ENCODE peak calls at places on chromosomes 12 and 14, in nine cellular contexts. One of them, this sample, is unnamed.

GRCh38 chr14:38238332-38238731 is 17.6 kb downstream of the CLEC14A start:
- DNase-seq in DND-41: no peak
- DNase-seq in omental fat pad: no peak
- DNase-seq in NCI-H1417: no peak
- DNase-seq in IMR-90: peak; percentile 73
- DNase-seq in cardiac fibroblast: peak; percentile 59
- DNase-seq in mucosa of gallbladder: no peak
- DNase-seq in hepatocyte: no peak
- DNase-seq in prostate gland: no peak
- DNase-seq in this sample: no peak

GRCh38 chr14:52695481-52696091 is at the start of gene ERO1A:
- DNase-seq in omental fat pad: peak; percentile 44
- DNase-seq in prostate gland: peak; percentile 76
- DNase-seq in IMR-90: peak; percentile 83
- DNase-seq in mucosa of gallbladder: peak; percentile 89
- DNase-seq in DND-41: peak; percentile 68
- DNase-seq in hepatocyte: peak; percentile 93
- DNase-seq in NCI-H1417: peak; percentile 92
- DNase-seq in cardiac fibroblast: peak; percentile 88
- DNase-seq in this sample: peak; percentile 84

GRCh38 chr12:4355150-4355842 is 24.2 kb downstream of the FGF23 start:
- DNase-seq in IMR-90: no peak
- DNase-seq in hepatocyte: no peak
- DNase-seq in prostate gland: no peak
- DNase-seq in omental fat pad: no peak
- DNase-seq in cardiac fibroblast: no peak
- DNase-seq in DND-41: no peak
- DNase-seq in NCI-H1417: no peak
- DNase-seq in mucosa of gallbladder: no peak
- DNase-seq in this sample: no peak

GRCh38 chr12:52907092-52907810 is 2.4 kb upstream of the KRT8 start:
- DNase-seq in omental fat pad: no peak
- DNase-seq in prostate gland: peak; percentile 96
- DNase-seq in DND-41: no peak
- DNase-seq in mucosa of gallbladder: peak; percentile 87
- DNase-seq in cardiac fibroblast: peak; percentile 43
- DNase-seq in NCI-H1417: peak; percentile 91
- DNase-seq in IMR-90: no peak
- DNase-seq in hepatocyte: peak; percentile 84
- DNase-seq in this sample: no peak

GRCh38 chr14:36973806-36974442 is 198.5 kb downstream of the SLC25A21 start:
- DNase-seq in prostate gland: no peak
- DNase-seq in IMR-90: peak; percentile 83
- DNase-seq in mucosa of gallbladder: no peak
- DNase-seq in hepatocyte: no peak
- DNase-seq in omental fat pad: no peak
- DNase-seq in DND-41: no peak
- DNase-seq in cardiac fibroblast: peak; percentile 80
- DNase-seq in NCI-H1417: no peak
- DNase-seq in this sample: no peak

GRCh38 chr14:33777651-33778050 is 173.2 kb downstream of the EGLN3 start:
- DNase-seq in IMR-90: no peak
- DNase-seq in omental fat pad: no peak
- DNase-seq in mucosa of gallbladder: no peak
- DNase-seq in prostate gland: no peak
- DNase-seq in cardiac fibroblast: no peak
- DNase-seq in DND-41: no peak
- DNase-seq in hepatocyte: no peak
- DNase-seq in NCI-H1417: no peak
- DNase-seq in this sample: no peak

GRCh38 chr12:98743362-98743953 is 98.4 kb downstream of the APAF1 start:
- DNase-seq in NCI-H1417: no peak
- DNase-seq in cardiac fibroblast: peak; percentile 18
- DNase-seq in omental fat pad: no peak
- DNase-seq in IMR-90: peak; percentile 22
- DNase-seq in prostate gland: no peak
- DNase-seq in DND-41: peak; percentile 13
- DNase-seq in mucosa of gallbladder: no peak
- DNase-seq in hepatocyte: no peak
- DNase-seq in this sample: peak; percentile 68

GRCh38 chr12:52041695-52042123 is 9.5 kb upstream of the NR4A1 start:
- DNase-seq in omental fat pad: no peak
- DNase-seq in IMR-90: peak; percentile 44
- DNase-seq in mucosa of gallbladder: no peak
- DNase-seq in NCI-H1417: no peak
- DNase-seq in prostate gland: no peak
- DNase-seq in cardiac fibroblast: no peak
- DNase-seq in DND-41: peak; percentile 69
- DNase-seq in hepatocyte: peak; percentile 60
- DNase-seq in this sample: no peak

GRCh38 chr12:118611770-118612169 is 235.4 kb downstream of the SUDS3 start:
- DNase-seq in cardiac fibroblast: no peak
- DNase-seq in NCI-H1417: no peak
- DNase-seq in DND-41: no peak
- DNase-seq in hepatocyte: no peak
- DNase-seq in IMR-90: no peak
- DNase-seq in mucosa of gallbladder: no peak
- DNase-seq in prostate gland: no peak
- DNase-seq in omental fat pad: no peak
- DNase-seq in this sample: no peak

GRCh38 chr14:42556551-42556950 is 949.9 kb downstream of the LRFN5 start:
- DNase-seq in cardiac fibroblast: no peak
- DNase-seq in DND-41: no peak
- DNase-seq in mucosa of gallbladder: no peak
- DNase-seq in hepatocyte: no peak
- DNase-seq in omental fat pad: no peak
- DNase-seq in IMR-90: no peak
- DNase-seq in NCI-H1417: peak; percentile 21
- DNase-seq in prostate gland: no peak
- DNase-seq in this sample: no peak

GRCh38 chr12:47686645-47687240 is 19.1 kb downstream of the RPAP3 start:
- DNase-seq in cardiac fibroblast: peak; percentile 60
- DNase-seq in mucosa of gallbladder: no peak
- DNase-seq in omental fat pad: no peak
- DNase-seq in IMR-90: peak; percentile 67
- DNase-seq in DND-41: peak; percentile 30
- DNase-seq in hepatocyte: peak; percentile 64
- DNase-seq in NCI-H1417: peak; percentile 73
- DNase-seq in prostate gland: no peak
- DNase-seq in this sample: no peak

GRCh38 chr14:72721042-72721540 is 172.8 kb downstream of the DPF3 start:
- DNase-seq in mucosa of gallbladder: no peak
- DNase-seq in hepatocyte: no peak
- DNase-seq in NCI-H1417: no peak
- DNase-seq in omental fat pad: no peak
- DNase-seq in cardiac fibroblast: no peak
- DNase-seq in DND-41: no peak
- DNase-seq in prostate gland: no peak
- DNase-seq in IMR-90: no peak
- DNase-seq in this sample: no peak

GRCh38 chr12:76927170-76927784 is 48.5 kb upstream of the CSRP2 start:
- DNase-seq in omental fat pad: peak; percentile 26
- DNase-seq in mucosa of gallbladder: no peak
- DNase-seq in DND-41: peak; percentile 46
- DNase-seq in IMR-90: peak; percentile 57
- DNase-seq in prostate gland: peak; percentile 11
- DNase-seq in hepatocyte: peak; percentile 35
- DNase-seq in NCI-H1417: no peak
- DNase-seq in cardiac fibroblast: peak; percentile 63
- DNase-seq in this sample: peak; percentile 71

GRCh38 chr12:52713960-52714886 is 10.9 kb upstream of the KRT77 start:
- DNase-seq in IMR-90: no peak
- DNase-seq in cardiac fibroblast: no peak
- DNase-seq in NCI-H1417: no peak
- DNase-seq in DND-41: no peak
- DNase-seq in mucosa of gallbladder: no peak
- DNase-seq in prostate gland: no peak
- DNase-seq in hepatocyte: peak; percentile 17
- DNase-seq in omental fat pad: no peak
- DNase-seq in this sample: peak; percentile 86

GRCh38 chr12:122124370-122124769 is 45.8 kb downstream of the MLXIP start:
- DNase-seq in hepatocyte: no peak
- DNase-seq in mucosa of gallbladder: no peak
- DNase-seq in DND-41: no peak
- DNase-seq in prostate gland: no peak
- DNase-seq in cardiac fibroblast: no peak
- DNase-seq in IMR-90: no peak
- DNase-seq in omental fat pad: no peak
- DNase-seq in NCI-H1417: no peak
- DNase-seq in this sample: no peak

GRCh38 chr12:15364221-15365170 is 42.2 kb downstream of the PTPRO start:
- DNase-seq in hepatocyte: no peak
- DNase-seq in NCI-H1417: peak; percentile 58
- DNase-seq in IMR-90: no peak
- DNase-seq in cardiac fibroblast: peak; percentile 68
- DNase-seq in DND-41: no peak
- DNase-seq in prostate gland: peak; percentile 5
- DNase-seq in omental fat pad: no peak
- DNase-seq in mucosa of gallbladder: no peak
- DNase-seq in this sample: no peak

GRCh38 chr14:60616326-60617044 is 32.8 kb downstream of the SIX1 start:
- DNase-seq in mucosa of gallbladder: no peak
- DNase-seq in DND-41: no peak
- DNase-seq in cardiac fibroblast: no peak
- DNase-seq in IMR-90: no peak
- DNase-seq in hepatocyte: peak; percentile 14
- DNase-seq in prostate gland: peak; percentile 46
- DNase-seq in NCI-H1417: peak; percentile 41
- DNase-seq in omental fat pad: no peak
- DNase-seq in this sample: no peak

GRCh38 chr12:85004199-85004598 is 31.9 kb downstream of the TSPAN19 start:
- DNase-seq in IMR-90: no peak
- DNase-seq in mucosa of gallbladder: no peak
- DNase-seq in omental fat pad: no peak
- DNase-seq in cardiac fibroblast: no peak
- DNase-seq in DND-41: no peak
- DNase-seq in hepatocyte: no peak
- DNase-seq in prostate gland: no peak
- DNase-seq in NCI-H1417: no peak
- DNase-seq in this sample: no peak

GRCh38 chr12:84134797-84135366 is 777.7 kb downstream of the SLC6A15 start:
- DNase-seq in cardiac fibroblast: no peak
- DNase-seq in DND-41: no peak
- DNase-seq in hepatocyte: no peak
- DNase-seq in omental fat pad: no peak
- DNase-seq in IMR-90: peak; percentile 57
- DNase-seq in prostate gland: no peak
- DNase-seq in mucosa of gallbladder: no peak
- DNase-seq in NCI-H1417: no peak
- DNase-seq in this sample: no peak

GRCh38 chr12:65765436-65765813 is 58.9 kb upstream of the HMGA2 start:
- DNase-seq in hepatocyte: no peak
- DNase-seq in DND-41: no peak
- DNase-seq in NCI-H1417: no peak
- DNase-seq in cardiac fibroblast: peak; percentile 68
- DNase-seq in IMR-90: peak; percentile 80
- DNase-seq in prostate gland: no peak
- DNase-seq in omental fat pad: no peak
- DNase-seq in mucosa of gallbladder: no peak
- DNase-seq in this sample: no peak

GRCh38 chr12:46908236-46908935 is 82.6 kb upstream of the SLC38A4 start:
- DNase-seq in hepatocyte: no peak
- DNase-seq in IMR-90: peak; percentile 34
- DNase-seq in omental fat pad: no peak
- DNase-seq in DND-41: no peak
- DNase-seq in mucosa of gallbladder: no peak
- DNase-seq in NCI-H1417: no peak
- DNase-seq in cardiac fibroblast: peak; percentile 33
- DNase-seq in prostate gland: no peak
- DNase-seq in this sample: no peak

GRCh38 chr12:47949441-47950341 is 13.7 kb upstream of the TMEM106C start:
- DNase-seq in cardiac fibroblast: peak; percentile 84
- DNase-seq in DND-41: peak; percentile 49
- DNase-seq in IMR-90: peak; percentile 72
- DNase-seq in mucosa of gallbladder: peak; percentile 75
- DNase-seq in hepatocyte: peak; percentile 88
- DNase-seq in omental fat pad: peak; percentile 64
- DNase-seq in NCI-H1417: peak; percentile 69
- DNase-seq in prostate gland: peak; percentile 69
- DNase-seq in this sample: peak; percentile 92

GRCh38 chr12:132711169-132711843 is 664 bp downstream of the PGAM5 start:
- DNase-seq in IMR-90: peak; percentile 23
- DNase-seq in mucosa of gallbladder: no peak
- DNase-seq in prostate gland: no peak
- DNase-seq in cardiac fibroblast: peak; percentile 39
- DNase-seq in hepatocyte: peak; percentile 56
- DNase-seq in omental fat pad: no peak
- DNase-seq in DND-41: peak; percentile 39
- DNase-seq in NCI-H1417: peak; percentile 68
- DNase-seq in this sample: no peak

GRCh38 chr12:121579190-121579791 is 1.5 kb downstream of the KDM2B start:
- DNase-seq in NCI-H1417: peak; percentile 73
- DNase-seq in IMR-90: no peak
- DNase-seq in omental fat pad: no peak
- DNase-seq in DND-41: peak; percentile 70
- DNase-seq in hepatocyte: peak; percentile 56
- DNase-seq in cardiac fibroblast: peak; percentile 17
- DNase-seq in mucosa of gallbladder: no peak
- DNase-seq in prostate gland: peak; percentile 11
- DNase-seq in this sample: peak; percentile 70

GRCh38 chr12:132224484-132224883 is 80.2 kb downstream of the NOC4L start:
- DNase-seq in mucosa of gallbladder: no peak
- DNase-seq in hepatocyte: no peak
- DNase-seq in IMR-90: no peak
- DNase-seq in omental fat pad: no peak
- DNase-seq in NCI-H1417: no peak
- DNase-seq in cardiac fibroblast: no peak
- DNase-seq in DND-41: no peak
- DNase-seq in prostate gland: no peak
- DNase-seq in this sample: no peak

GRCh38 chr12:50751921-50752721 is 11.8 kb upstream of the ATF1 start:
- DNase-seq in DND-41: no peak
- DNase-seq in hepatocyte: no peak
- DNase-seq in omental fat pad: no peak
- DNase-seq in mucosa of gallbladder: no peak
- DNase-seq in cardiac fibroblast: peak; percentile 29
- DNase-seq in NCI-H1417: no peak
- DNase-seq in IMR-90: peak; percentile 69
- DNase-seq in prostate gland: no peak
- DNase-seq in this sample: no peak

GRCh38 chr14:104821229-104821945 is 20.5 kb downstream of the ZBTB42 start:
- DNase-seq in DND-41: no peak
- DNase-seq in IMR-90: no peak
- DNase-seq in mucosa of gallbladder: no peak
- DNase-seq in hepatocyte: peak; percentile 1
- DNase-seq in omental fat pad: no peak
- DNase-seq in prostate gland: no peak
- DNase-seq in cardiac fibroblast: no peak
- DNase-seq in NCI-H1417: no peak
- DNase-seq in this sample: no peak

GRCh38 chr14:101174522-101174838 is 271.0 kb upstream of the RTL1 start:
- DNase-seq in mucosa of gallbladder: no peak
- DNase-seq in DND-41: no peak
- DNase-seq in omental fat pad: no peak
- DNase-seq in hepatocyte: no peak
- DNase-seq in prostate gland: no peak
- DNase-seq in cardiac fibroblast: no peak
- DNase-seq in NCI-H1417: peak; percentile 96
- DNase-seq in IMR-90: no peak
- DNase-seq in this sample: no peak

GRCh38 chr12:104588048-104588942 is 131.5 kb downstream of the CHST11 start:
- DNase-seq in mucosa of gallbladder: no peak
- DNase-seq in prostate gland: no peak
- DNase-seq in hepatocyte: no peak
- DNase-seq in NCI-H1417: no peak
- DNase-seq in DND-41: no peak
- DNase-seq in IMR-90: peak; percentile 81
- DNase-seq in omental fat pad: no peak
- DNase-seq in cardiac fibroblast: peak; percentile 87
- DNase-seq in this sample: no peak

GRCh38 chr12:130480887-130481286 is 143.2 kb downstream of the PIWIL1 start:
- DNase-seq in omental fat pad: no peak
- DNase-seq in cardiac fibroblast: no peak
- DNase-seq in hepatocyte: no peak
- DNase-seq in mucosa of gallbladder: no peak
- DNase-seq in DND-41: no peak
- DNase-seq in prostate gland: no peak
- DNase-seq in IMR-90: no peak
- DNase-seq in NCI-H1417: peak; percentile 56
- DNase-seq in this sample: no peak